ENCODE peak calls at places on chromosomes 13 and 19, in six cellular contexts. One of them, this sample, is unnamed.

GRCh38 chr19:1852729-1853128 is 4.4 kb upstream of the REXO1 start:
- DNase-seq in activated naive CD8-positive, alpha-beta T cell treated with anti-CD3 and anti-CD28 coated beads for 36 hours: no peak
- DNase-seq in neural crest cell: no peak
- DNase-seq in HS-5: no peak
- DNase-seq in NCI-H2029: no peak
- DNase-seq in activated CD8-positive, alpha-beta T cell treated with anti-CD3 and anti-CD28 coated beads, Interleukin-2, amount 10 ng/mL, durations not matched to agents 7 days and 5 days: no peak
- DNase-seq in this sample: no peak

GRCh38 chr19:5172859-5173577 is 167.6 kb downstream of the PTPRS start:
- DNase-seq in activated CD8-positive, alpha-beta T cell treated with anti-CD3 and anti-CD28 coated beads, Interleukin-2, amount 10 ng/mL, durations not matched to agents 7 days and 5 days: no peak
- DNase-seq in neural crest cell: no peak
- DNase-seq in HS-5: peak
- DNase-seq in activated naive CD8-positive, alpha-beta T cell treated with anti-CD3 and anti-CD28 coated beads for 36 hours: no peak
- DNase-seq in NCI-H2029: no peak
- DNase-seq in this sample: no peak

GRCh38 chr13:50788551-50788950 is 54.9 kb downstream of the DLEU7 start:
- DNase-seq in NCI-H2029: no peak
- DNase-seq in neural crest cell: no peak
- DNase-seq in HS-5: no peak
- DNase-seq in activated naive CD8-positive, alpha-beta T cell treated with anti-CD3 and anti-CD28 coated beads for 36 hours: no peak
- DNase-seq in activated CD8-positive, alpha-beta T cell treated with anti-CD3 and anti-CD28 coated beads, Interleukin-2, amount 10 ng/mL, durations not matched to agents 7 days and 5 days: no peak
- DNase-seq in this sample: no peak

GRCh38 chr19:708154-709141 is at the start of gene PALM:
- DNase-seq in neural crest cell: peak
- DNase-seq in NCI-H2029: no peak
- DNase-seq in activated naive CD8-positive, alpha-beta T cell treated with anti-CD3 and anti-CD28 coated beads for 36 hours: no peak
- DNase-seq in HS-5: no peak
- DNase-seq in activated CD8-positive, alpha-beta T cell treated with anti-CD3 and anti-CD28 coated beads, Interleukin-2, amount 10 ng/mL, durations not matched to agents 7 days and 5 days: no peak
- DNase-seq in this sample: no peak

GRCh38 chr19:29478578-29479565 is 46.9 kb upstream of the VSTM2B start:
- DNase-seq in HS-5: no peak
- DNase-seq in neural crest cell: peak
- DNase-seq in activated naive CD8-positive, alpha-beta T cell treated with anti-CD3 and anti-CD28 coated beads for 36 hours: peak
- DNase-seq in NCI-H2029: no peak
- DNase-seq in activated CD8-positive, alpha-beta T cell treated with anti-CD3 and anti-CD28 coated beads, Interleukin-2, amount 10 ng/mL, durations not matched to agents 7 days and 5 days: peak
- DNase-seq in this sample: no peak

GRCh38 chr13:97067342-97067895 is 73.1 kb upstream of the OXGR1 start:
- DNase-seq in NCI-H2029: no peak
- DNase-seq in HS-5: no peak
- DNase-seq in neural crest cell: no peak
- DNase-seq in activated naive CD8-positive, alpha-beta T cell treated with anti-CD3 and anti-CD28 coated beads for 36 hours: no peak
- DNase-seq in activated CD8-positive, alpha-beta T cell treated with anti-CD3 and anti-CD28 coated beads, Interleukin-2, amount 10 ng/mL, durations not matched to agents 7 days and 5 days: no peak
- DNase-seq in this sample: no peak

GRCh38 chr13:71772376-71772775 is 94.6 kb downstream of the DACH1 start:
- DNase-seq in NCI-H2029: no peak
- DNase-seq in activated naive CD8-positive, alpha-beta T cell treated with anti-CD3 and anti-CD28 coated beads for 36 hours: no peak
- DNase-seq in HS-5: no peak
- DNase-seq in activated CD8-positive, alpha-beta T cell treated with anti-CD3 and anti-CD28 coated beads, Interleukin-2, amount 10 ng/mL, durations not matched to agents 7 days and 5 days: no peak
- DNase-seq in neural crest cell: no peak
- DNase-seq in this sample: no peak

GRCh38 chr19:14809272-14810057 is 25.5 kb downstream of the OR7A5 start:
- DNase-seq in HS-5: no peak
- DNase-seq in NCI-H2029: no peak
- DNase-seq in neural crest cell: no peak
- DNase-seq in activated naive CD8-positive, alpha-beta T cell treated with anti-CD3 and anti-CD28 coated beads for 36 hours: no peak
- DNase-seq in activated CD8-positive, alpha-beta T cell treated with anti-CD3 and anti-CD28 coated beads, Interleukin-2, amount 10 ng/mL, durations not matched to agents 7 days and 5 days: no peak
- DNase-seq in this sample: no peak

GRCh38 chr19:10402441-10403038 is 802 bp downstream of the CDC37 start:
- DNase-seq in activated naive CD8-positive, alpha-beta T cell treated with anti-CD3 and anti-CD28 coated beads for 36 hours: no peak
- DNase-seq in HS-5: peak
- DNase-seq in activated CD8-positive, alpha-beta T cell treated with anti-CD3 and anti-CD28 coated beads, Interleukin-2, amount 10 ng/mL, durations not matched to agents 7 days and 5 days: no peak
- DNase-seq in NCI-H2029: no peak
- DNase-seq in neural crest cell: no peak
- DNase-seq in this sample: no peak

GRCh38 chr19:37813340-37813739 is 34.0 kb upstream of the ZNF573 start:
- DNase-seq in activated CD8-positive, alpha-beta T cell treated with anti-CD3 and anti-CD28 coated beads, Interleukin-2, amount 10 ng/mL, durations not matched to agents 7 days and 5 days: no peak
- DNase-seq in neural crest cell: no peak
- DNase-seq in activated naive CD8-positive, alpha-beta T cell treated with anti-CD3 and anti-CD28 coated beads for 36 hours: no peak
- DNase-seq in NCI-H2029: no peak
- DNase-seq in HS-5: no peak
- DNase-seq in this sample: no peak

GRCh38 chr19:33476151-33476707 is 45.4 kb downstream of the PEPD start:
- DNase-seq in activated naive CD8-positive, alpha-beta T cell treated with anti-CD3 and anti-CD28 coated beads for 36 hours: no peak
- DNase-seq in activated CD8-positive, alpha-beta T cell treated with anti-CD3 and anti-CD28 coated beads, Interleukin-2, amount 10 ng/mL, durations not matched to agents 7 days and 5 days: no peak
- DNase-seq in neural crest cell: no peak
- DNase-seq in NCI-H2029: no peak
- DNase-seq in HS-5: no peak
- DNase-seq in this sample: no peak

GRCh38 chr13:46562581-46562980 is 9.6 kb downstream of the LRCH1 start:
- DNase-seq in activated naive CD8-positive, alpha-beta T cell treated with anti-CD3 and anti-CD28 coated beads for 36 hours: no peak
- DNase-seq in NCI-H2029: no peak
- DNase-seq in HS-5: no peak
- DNase-seq in neural crest cell: no peak
- DNase-seq in activated CD8-positive, alpha-beta T cell treated with anti-CD3 and anti-CD28 coated beads, Interleukin-2, amount 10 ng/mL, durations not matched to agents 7 days and 5 days: no peak
- DNase-seq in this sample: no peak

GRCh38 chr13:42894765-42895181 is 97.3 kb downstream of the EPSTI1 start:
- DNase-seq in neural crest cell: no peak
- DNase-seq in activated CD8-positive, alpha-beta T cell treated with anti-CD3 and anti-CD28 coated beads, Interleukin-2, amount 10 ng/mL, durations not matched to agents 7 days and 5 days: no peak
- DNase-seq in HS-5: no peak
- DNase-seq in activated naive CD8-positive, alpha-beta T cell treated with anti-CD3 and anti-CD28 coated beads for 36 hours: no peak
- DNase-seq in NCI-H2029: no peak
- DNase-seq in this sample: no peak

GRCh38 chr13:77717508-77717907 is 20.0 kb downstream of the SLAIN1 start:
- DNase-seq in HS-5: no peak
- DNase-seq in NCI-H2029: no peak
- DNase-seq in activated CD8-positive, alpha-beta T cell treated with anti-CD3 and anti-CD28 coated beads, Interleukin-2, amount 10 ng/mL, durations not matched to agents 7 days and 5 days: no peak
- DNase-seq in activated naive CD8-positive, alpha-beta T cell treated with anti-CD3 and anti-CD28 coated beads for 36 hours: no peak
- DNase-seq in neural crest cell: no peak
- DNase-seq in this sample: no peak

GRCh38 chr19:10230155-10230903 is 802 bp downstream of the S1PR2 start:
- DNase-seq in HS-5: no peak
- DNase-seq in activated naive CD8-positive, alpha-beta T cell treated with anti-CD3 and anti-CD28 coated beads for 36 hours: peak
- DNase-seq in neural crest cell: peak
- DNase-seq in NCI-H2029: no peak
- DNase-seq in activated CD8-positive, alpha-beta T cell treated with anti-CD3 and anti-CD28 coated beads, Interleukin-2, amount 10 ng/mL, durations not matched to agents 7 days and 5 days: peak
- DNase-seq in this sample: peak

GRCh38 chr13:27130223-27131015 is 41.2 kb downstream of the USP12 start:
- DNase-seq in NCI-H2029: no peak
- DNase-seq in neural crest cell: no peak
- DNase-seq in HS-5: no peak
- DNase-seq in activated naive CD8-positive, alpha-beta T cell treated with anti-CD3 and anti-CD28 coated beads for 36 hours: no peak
- DNase-seq in activated CD8-positive, alpha-beta T cell treated with anti-CD3 and anti-CD28 coated beads, Interleukin-2, amount 10 ng/mL, durations not matched to agents 7 days and 5 days: no peak
- DNase-seq in this sample: no peak

GRCh38 chr19:3708207-3708931 is at the start of gene TJP3:
- DNase-seq in HS-5: no peak
- DNase-seq in activated CD8-positive, alpha-beta T cell treated with anti-CD3 and anti-CD28 coated beads, Interleukin-2, amount 10 ng/mL, durations not matched to agents 7 days and 5 days: no peak
- DNase-seq in neural crest cell: no peak
- DNase-seq in NCI-H2029: peak
- DNase-seq in activated naive CD8-positive, alpha-beta T cell treated with anti-CD3 and anti-CD28 coated beads for 36 hours: no peak
- DNase-seq in this sample: no peak

GRCh38 chr13:93925976-93926375 is 553.5 kb downstream of the DCT start:
- DNase-seq in activated CD8-positive, alpha-beta T cell treated with anti-CD3 and anti-CD28 coated beads, Interleukin-2, amount 10 ng/mL, durations not matched to agents 7 days and 5 days: no peak
- DNase-seq in neural crest cell: no peak
- DNase-seq in NCI-H2029: no peak
- DNase-seq in HS-5: no peak
- DNase-seq in activated naive CD8-positive, alpha-beta T cell treated with anti-CD3 and anti-CD28 coated beads for 36 hours: no peak
- DNase-seq in this sample: no peak

GRCh38 chr13:38417241-38417640 is 67.6 kb downstream of the UFM1 start:
- DNase-seq in HS-5: no peak
- DNase-seq in activated CD8-positive, alpha-beta T cell treated with anti-CD3 and anti-CD28 coated beads, Interleukin-2, amount 10 ng/mL, durations not matched to agents 7 days and 5 days: no peak
- DNase-seq in activated naive CD8-positive, alpha-beta T cell treated with anti-CD3 and anti-CD28 coated beads for 36 hours: no peak
- DNase-seq in NCI-H2029: no peak
- DNase-seq in neural crest cell: no peak
- DNase-seq in this sample: no peak

GRCh38 chr13:109787135-109787954 is 962 bp upstream of the IRS2 start:
- DNase-seq in HS-5: no peak
- DNase-seq in neural crest cell: peak
- DNase-seq in activated naive CD8-positive, alpha-beta T cell treated with anti-CD3 and anti-CD28 coated beads for 36 hours: peak
- DNase-seq in NCI-H2029: peak
- DNase-seq in activated CD8-positive, alpha-beta T cell treated with anti-CD3 and anti-CD28 coated beads, Interleukin-2, amount 10 ng/mL, durations not matched to agents 7 days and 5 days: peak
- DNase-seq in this sample: no peak